ENCODE peak calls at places on chromosomes 3 and 15, in eight cellular contexts. One of them, this sample, is unnamed.
A peak's percentile ranks its signal among the peaks of the same experiment; 100 is the strongest.

GRCh38 chr3:72246685-72247084 is 461.7 kb upstream of the PROK2 start:
- DNase-seq in uterus: no peak
- DNase-seq in SK-N-SH: no peak
- DNase-seq in CD8-positive, alpha-beta T cell: no peak
- DNase-seq in colonic mucosa: no peak
- DNase-seq in fibroblast of lung: no peak
- DNase-seq in suprapubic skin: no peak
- DNase-seq in heart left ventricle: peak; percentile 52
- DNase-seq in this sample: no peak

GRCh38 chr15:77502379-77503095 is 81.8 kb downstream of the HMG20A start:
- DNase-seq in uterus: no peak
- DNase-seq in SK-N-SH: no peak
- DNase-seq in CD8-positive, alpha-beta T cell: no peak
- DNase-seq in colonic mucosa: no peak
- DNase-seq in fibroblast of lung: no peak
- DNase-seq in suprapubic skin: no peak
- DNase-seq in heart left ventricle: no peak
- DNase-seq in this sample: no peak

GRCh38 chr3:180447156-180447555 is 154.8 kb upstream of the TTC14 start:
- DNase-seq in uterus: no peak
- DNase-seq in SK-N-SH: no peak
- DNase-seq in CD8-positive, alpha-beta T cell: no peak
- DNase-seq in colonic mucosa: no peak
- DNase-seq in fibroblast of lung: no peak
- DNase-seq in suprapubic skin: no peak
- DNase-seq in heart left ventricle: no peak
- DNase-seq in this sample: no peak

GRCh38 chr15:62068071-62068786 is 1.5 kb downstream of the C2CD4A start:
- DNase-seq in uterus: no peak
- DNase-seq in SK-N-SH: peak; percentile 78
- DNase-seq in CD8-positive, alpha-beta T cell: no peak
- DNase-seq in colonic mucosa: peak; percentile 60
- DNase-seq in fibroblast of lung: peak; percentile 48
- DNase-seq in suprapubic skin: peak; percentile 69
- DNase-seq in heart left ventricle: peak; percentile 59
- DNase-seq in this sample: no peak

GRCh38 chr3:195613468-195614069 is 29.8 kb upstream of the APOD start:
- DNase-seq in uterus: no peak
- DNase-seq in SK-N-SH: no peak
- DNase-seq in CD8-positive, alpha-beta T cell: no peak
- DNase-seq in colonic mucosa: no peak
- DNase-seq in fibroblast of lung: no peak
- DNase-seq in suprapubic skin: peak; percentile 37
- DNase-seq in heart left ventricle: no peak
- DNase-seq in this sample: no peak

GRCh38 chr15:60004019-60004845 is at the start of gene FOXB1:
- DNase-seq in uterus: no peak
- DNase-seq in SK-N-SH: peak; percentile 52
- DNase-seq in CD8-positive, alpha-beta T cell: no peak
- DNase-seq in colonic mucosa: no peak
- DNase-seq in fibroblast of lung: no peak
- DNase-seq in suprapubic skin: no peak
- DNase-seq in heart left ventricle: no peak
- DNase-seq in this sample: no peak

GRCh38 chr15:98321916-98322315 is 326.4 kb upstream of the IGF1R start:
- DNase-seq in uterus: no peak
- DNase-seq in SK-N-SH: no peak
- DNase-seq in CD8-positive, alpha-beta T cell: no peak
- DNase-seq in colonic mucosa: no peak
- DNase-seq in fibroblast of lung: no peak
- DNase-seq in suprapubic skin: no peak
- DNase-seq in heart left ventricle: no peak
- DNase-seq in this sample: no peak

GRCh38 chr3:122322095-122323075 is 2.7 kb upstream of the CSTA start:
- DNase-seq in uterus: no peak
- DNase-seq in SK-N-SH: no peak
- DNase-seq in CD8-positive, alpha-beta T cell: no peak
- DNase-seq in colonic mucosa: no peak
- DNase-seq in fibroblast of lung: no peak
- DNase-seq in suprapubic skin: no peak
- DNase-seq in heart left ventricle: no peak
- DNase-seq in this sample: no peak

GRCh38 chr3:65829228-65829627 is 209.5 kb downstream of the MAGI1 start:
- DNase-seq in uterus: no peak
- DNase-seq in SK-N-SH: no peak
- DNase-seq in CD8-positive, alpha-beta T cell: no peak
- DNase-seq in colonic mucosa: no peak
- DNase-seq in fibroblast of lung: peak; percentile 47
- DNase-seq in suprapubic skin: no peak
- DNase-seq in heart left ventricle: no peak
- DNase-seq in this sample: no peak

GRCh38 chr3:182704926-182705325 is 88.4 kb upstream of the ATP11B start:
- DNase-seq in uterus: no peak
- DNase-seq in SK-N-SH: no peak
- DNase-seq in CD8-positive, alpha-beta T cell: no peak
- DNase-seq in colonic mucosa: no peak
- DNase-seq in fibroblast of lung: no peak
- DNase-seq in suprapubic skin: no peak
- DNase-seq in heart left ventricle: no peak
- DNase-seq in this sample: no peak

GRCh38 chr3:170038434-170039110 is 777 bp downstream of the GPR160 start:
- DNase-seq in uterus: no peak
- DNase-seq in SK-N-SH: no peak
- DNase-seq in CD8-positive, alpha-beta T cell: peak; percentile 7
- DNase-seq in colonic mucosa: peak; percentile 63
- DNase-seq in fibroblast of lung: no peak
- DNase-seq in suprapubic skin: no peak
- DNase-seq in heart left ventricle: no peak
- DNase-seq in this sample: no peak

GRCh38 chr3:12884104-12884742 is 42.9 kb upstream of the RPL32 start:
- DNase-seq in uterus: peak; percentile 49
- DNase-seq in SK-N-SH: no peak
- DNase-seq in CD8-positive, alpha-beta T cell: no peak
- DNase-seq in colonic mucosa: no peak
- DNase-seq in fibroblast of lung: peak; percentile 46
- DNase-seq in suprapubic skin: no peak
- DNase-seq in heart left ventricle: peak; percentile 70
- DNase-seq in this sample: no peak
- TF ChIP-seq CTCF in uterus: no peak
- TF ChIP-seq CTCF in SK-N-SH: no peak
- TF ChIP-seq CTCF in CD8-positive, alpha-beta T cell: no peak
- TF ChIP-seq CTCF in colonic mucosa: no peak
- TF ChIP-seq CTCF in fibroblast of lung: no peak
- TF ChIP-seq CTCF in suprapubic skin: no peak
- TF ChIP-seq CTCF in heart left ventricle: no peak
- TF ChIP-seq CTCF in this sample: no peak

GRCh38 chr3:127056281-127056680 is 73.4 kb downstream of the PLXNA1 start:
- DNase-seq in uterus: no peak
- DNase-seq in SK-N-SH: no peak
- DNase-seq in CD8-positive, alpha-beta T cell: no peak
- DNase-seq in colonic mucosa: no peak
- DNase-seq in fibroblast of lung: no peak
- DNase-seq in suprapubic skin: no peak
- DNase-seq in heart left ventricle: no peak
- DNase-seq in this sample: no peak

GRCh38 chr3:127053450-127053849 is 70.5 kb downstream of the PLXNA1 start:
- DNase-seq in uterus: no peak
- DNase-seq in SK-N-SH: no peak
- DNase-seq in CD8-positive, alpha-beta T cell: no peak
- DNase-seq in colonic mucosa: no peak
- DNase-seq in fibroblast of lung: no peak
- DNase-seq in suprapubic skin: no peak
- DNase-seq in heart left ventricle: no peak
- DNase-seq in this sample: no peak

GRCh38 chr3:127059032-127059560 is 76.2 kb downstream of the PLXNA1 start:
- DNase-seq in uterus: no peak
- DNase-seq in SK-N-SH: no peak
- DNase-seq in CD8-positive, alpha-beta T cell: no peak
- DNase-seq in colonic mucosa: no peak
- DNase-seq in fibroblast of lung: no peak
- DNase-seq in suprapubic skin: no peak
- DNase-seq in heart left ventricle: no peak
- DNase-seq in this sample: no peak

GRCh38 chr3:127053979-127054378 is 71.1 kb downstream of the PLXNA1 start:
- DNase-seq in uterus: no peak
- DNase-seq in SK-N-SH: no peak
- DNase-seq in CD8-positive, alpha-beta T cell: no peak
- DNase-seq in colonic mucosa: no peak
- DNase-seq in fibroblast of lung: no peak
- DNase-seq in suprapubic skin: no peak
- DNase-seq in heart left ventricle: no peak
- DNase-seq in this sample: no peak

DNA sequence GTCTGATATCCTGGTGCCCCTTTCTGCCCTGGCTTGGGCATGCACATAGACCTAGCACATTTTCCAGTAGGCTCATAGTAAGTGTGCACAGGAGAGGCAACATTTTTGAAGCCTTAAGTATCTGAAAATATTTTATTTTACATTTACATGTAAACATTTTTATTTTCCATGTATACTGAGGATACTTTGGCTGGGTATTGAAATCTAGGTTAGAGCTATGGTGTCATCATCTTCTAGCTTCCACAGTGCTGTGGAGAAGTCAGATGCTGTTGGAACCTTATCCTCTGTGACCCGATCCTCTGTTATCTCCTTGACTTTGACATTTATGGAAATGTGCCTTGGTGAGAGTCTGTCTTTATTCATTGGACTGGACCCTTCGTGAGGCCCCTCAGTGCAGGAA is 74.1 kb downstream of the PLXNA1 start:
- DNase-seq in uterus: no peak
- DNase-seq in SK-N-SH: no peak
- DNase-seq in CD8-positive, alpha-beta T cell: no peak
- DNase-seq in colonic mucosa: no peak
- DNase-seq in fibroblast of lung: no peak
- DNase-seq in suprapubic skin: no peak
- DNase-seq in heart left ventricle: no peak
- DNase-seq in this sample: no peak
- H3K36me3 ChIP-seq in uterus: no peaks in the 10 kb centered on the region
- H3K36me3 ChIP-seq in SK-N-SH: no peaks in the 10 kb centered on the region
- H3K36me3 ChIP-seq in CD8-positive, alpha-beta T cell: no peaks in the 10 kb centered on the region
- H3K36me3 ChIP-seq in colonic mucosa: no peaks in the 10 kb centered on the region
- H3K36me3 ChIP-seq in fibroblast of lung: no peaks in the 10 kb centered on the region
- H3K36me3 ChIP-seq in suprapubic skin: no peaks in the 10 kb centered on the region
- H3K36me3 ChIP-seq in heart left ventricle: no peaks in the 10 kb centered on the region
- H3K36me3 ChIP-seq in this sample: no peaks in the 10 kb centered on the region

GRCh38 chr3:52036222-52036694 is 20.1 kb downstream of the DUSP7 start:
- DNase-seq in uterus: no peak
- DNase-seq in SK-N-SH: peak; percentile 72
- DNase-seq in CD8-positive, alpha-beta T cell: no peak
- DNase-seq in colonic mucosa: no peak
- DNase-seq in fibroblast of lung: no peak
- DNase-seq in suprapubic skin: no peak
- DNase-seq in heart left ventricle: no peak
- DNase-seq in this sample: no peak

GRCh38 chr3:52038227-52038626 is 18.1 kb downstream of the DUSP7 start:
- DNase-seq in uterus: no peak
- DNase-seq in SK-N-SH: no peak
- DNase-seq in CD8-positive, alpha-beta T cell: no peak
- DNase-seq in colonic mucosa: no peak
- DNase-seq in fibroblast of lung: no peak
- DNase-seq in suprapubic skin: no peak
- DNase-seq in heart left ventricle: no peak
- DNase-seq in this sample: no peak

GRCh38 chr3:52037291-52037690 is 19.1 kb downstream of the DUSP7 start:
- DNase-seq in uterus: no peak
- DNase-seq in SK-N-SH: no peak
- DNase-seq in CD8-positive, alpha-beta T cell: no peak
- DNase-seq in colonic mucosa: no peak
- DNase-seq in fibroblast of lung: no peak
- DNase-seq in suprapubic skin: no peak
- DNase-seq in heart left ventricle: no peak
- DNase-seq in this sample: no peak

GRCh38 chr3:52034651-52035050 is 21.7 kb downstream of the DUSP7 start:
- DNase-seq in uterus: no peak
- DNase-seq in SK-N-SH: no peak
- DNase-seq in CD8-positive, alpha-beta T cell: no peak
- DNase-seq in colonic mucosa: no peak
- DNase-seq in fibroblast of lung: no peak
- DNase-seq in suprapubic skin: no peak
- DNase-seq in heart left ventricle: no peak
- DNase-seq in this sample: no peak

DNA sequence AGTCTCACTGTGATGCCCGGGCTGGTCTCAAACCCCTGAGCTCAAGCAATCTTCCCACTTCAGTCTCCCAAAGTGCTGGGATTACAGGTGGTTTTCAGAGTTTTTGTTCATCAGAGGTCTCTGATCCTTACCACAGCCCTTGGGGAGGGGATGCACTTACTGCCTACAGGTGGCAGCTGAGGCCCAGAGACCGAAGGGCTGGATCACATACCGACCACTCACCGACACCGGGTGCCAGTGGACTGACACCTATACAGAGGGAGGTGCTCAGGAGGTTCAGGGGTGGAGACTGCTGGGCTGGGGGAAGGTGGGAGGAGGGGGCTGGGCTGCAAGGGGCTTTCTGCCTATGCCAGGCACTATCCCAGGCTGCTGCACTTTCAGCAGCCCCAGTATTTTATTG is 19.5 kb downstream of the DUSP7 start:
- DNase-seq in uterus: no peak
- DNase-seq in SK-N-SH: no peak
- DNase-seq in CD8-positive, alpha-beta T cell: no peak
- DNase-seq in colonic mucosa: no peak
- DNase-seq in fibroblast of lung: no peak
- DNase-seq in suprapubic skin: no peak
- DNase-seq in heart left ventricle: no peak
- DNase-seq in this sample: no peak
- TF ChIP-seq CTCF in uterus: no peak
- TF ChIP-seq CTCF in SK-N-SH: no peak
- TF ChIP-seq CTCF in CD8-positive, alpha-beta T cell: no peak
- TF ChIP-seq CTCF in colonic mucosa: no peak
- TF ChIP-seq CTCF in fibroblast of lung: no peak
- TF ChIP-seq CTCF in suprapubic skin: no peak
- TF ChIP-seq CTCF in heart left ventricle: no peak
- TF ChIP-seq CTCF in this sample: no peak

GRCh38 chr15:41013698-41014414 is 60.6 kb downstream of the CHAC1 start:
- DNase-seq in uterus: no peak
- DNase-seq in SK-N-SH: no peak
- DNase-seq in CD8-positive, alpha-beta T cell: no peak
- DNase-seq in colonic mucosa: no peak
- DNase-seq in fibroblast of lung: no peak
- DNase-seq in suprapubic skin: no peak
- DNase-seq in heart left ventricle: no peak
- DNase-seq in this sample: no peak

GRCh38 chr15:41020311-41020710 is 67.0 kb downstream of the CHAC1 start:
- DNase-seq in uterus: no peak
- DNase-seq in SK-N-SH: no peak
- DNase-seq in CD8-positive, alpha-beta T cell: no peak
- DNase-seq in colonic mucosa: no peak
- DNase-seq in fibroblast of lung: no peak
- DNase-seq in suprapubic skin: no peak
- DNase-seq in heart left ventricle: no peak
- DNase-seq in this sample: no peak

GRCh38 chr15:41018534-41018933 is 65.3 kb downstream of the CHAC1 start:
- DNase-seq in uterus: peak; percentile 19
- DNase-seq in SK-N-SH: no peak
- DNase-seq in CD8-positive, alpha-beta T cell: no peak
- DNase-seq in colonic mucosa: peak; percentile 48
- DNase-seq in fibroblast of lung: peak; percentile 48
- DNase-seq in suprapubic skin: no peak
- DNase-seq in heart left ventricle: no peak
- DNase-seq in this sample: no peak

GRCh38 chr15:41019174-41019573 is 65.9 kb downstream of the CHAC1 start:
- DNase-seq in uterus: no peak
- DNase-seq in SK-N-SH: no peak
- DNase-seq in CD8-positive, alpha-beta T cell: no peak
- DNase-seq in colonic mucosa: no peak
- DNase-seq in fibroblast of lung: no peak
- DNase-seq in suprapubic skin: no peak
- DNase-seq in heart left ventricle: no peak
- DNase-seq in this sample: no peak

GRCh38 chr15:41017051-41017735 is 63.9 kb downstream of the CHAC1 start:
- DNase-seq in uterus: no peak
- DNase-seq in SK-N-SH: no peak
- DNase-seq in CD8-positive, alpha-beta T cell: no peak
- DNase-seq in colonic mucosa: no peak
- DNase-seq in fibroblast of lung: no peak
- DNase-seq in suprapubic skin: no peak
- DNase-seq in heart left ventricle: no peak
- DNase-seq in this sample: no peak
- H3K36me3 ChIP-seq in uterus: no peaks in the 10 kb centered on the region
- H3K36me3 ChIP-seq in SK-N-SH: peaks cover 77% of the 10 kb centered on the region
- H3K36me3 ChIP-seq in CD8-positive, alpha-beta T cell: peaks cover 7% of the 10 kb centered on the region
- H3K36me3 ChIP-seq in colonic mucosa: no peaks in the 10 kb centered on the region
- H3K36me3 ChIP-seq in fibroblast of lung: peaks cover 2% of the 10 kb centered on the region
- H3K36me3 ChIP-seq in suprapubic skin: peaks cover 56% of the 10 kb centered on the region
- H3K36me3 ChIP-seq in heart left ventricle: peaks cover 77% of the 10 kb centered on the region
- H3K36me3 ChIP-seq in this sample: no peaks in the 10 kb centered on the region

This sample was measured in thoracic aorta.